ENCODE peak calls at places on chromosome 11, in seven cellular contexts. One of them, this sample, is unnamed.

GRCh38 chr11:104967493-104968364 is 645 bp downstream of the CASP4 start:
- DNase-seq in germinal center: no peak
- DNase-seq in dermis microvascular lymphatic vessel endothelial cell: no peak
- DNase-seq in Ammon's horn: no peak
- DNase-seq in astrocyte of the cerebellum: no peak
- DNase-seq in KG1: no peak
- DNase-seq in C1 segment of cervical spinal cord: no peak
- DNase-seq in this sample: no peak

GRCh38 chr11:7621090-7621489 is 52.2 kb downstream of the CYB5R2 start:
- DNase-seq in dermis microvascular lymphatic vessel endothelial cell: no peak
- DNase-seq in C1 segment of cervical spinal cord: no peak
- DNase-seq in KG1: no peak
- DNase-seq in germinal center: no peak
- DNase-seq in astrocyte of the cerebellum: no peak
- DNase-seq in Ammon's horn: no peak
- DNase-seq in this sample: no peak

GRCh38 chr11:17611503-17612220 is 64.6 kb downstream of the OTOG start:
- DNase-seq in KG1: no peak
- DNase-seq in dermis microvascular lymphatic vessel endothelial cell: no peak
- DNase-seq in astrocyte of the cerebellum: no peak
- DNase-seq in C1 segment of cervical spinal cord: no peak
- DNase-seq in germinal center: no peak
- DNase-seq in Ammon's horn: no peak
- DNase-seq in this sample: no peak

GRCh38 chr11:70495351-70496310 is 97.3 kb downstream of the CTTN start:
- DNase-seq in KG1: no peak
- DNase-seq in Ammon's horn: no peak
- DNase-seq in C1 segment of cervical spinal cord: no peak
- DNase-seq in dermis microvascular lymphatic vessel endothelial cell: no peak
- DNase-seq in germinal center: no peak
- DNase-seq in astrocyte of the cerebellum: no peak
- DNase-seq in this sample: peak; percentile 30

GRCh38 chr11:36258730-36259360 is 30.4 kb downstream of the COMMD9 start:
- DNase-seq in C1 segment of cervical spinal cord: peak; percentile 49
- DNase-seq in Ammon's horn: peak; percentile 80
- DNase-seq in astrocyte of the cerebellum: peak; percentile 52
- DNase-seq in dermis microvascular lymphatic vessel endothelial cell: peak; percentile 49
- DNase-seq in germinal center: peak; percentile 24
- DNase-seq in KG1: peak; percentile 14
- DNase-seq in this sample: peak; percentile 69

GRCh38 chr11:79438631-79439429 is 2.0 kb downstream of the TENM4 start:
- DNase-seq in KG1: no peak
- DNase-seq in astrocyte of the cerebellum: no peak
- DNase-seq in Ammon's horn: peak; percentile 45
- DNase-seq in germinal center: peak; percentile 30
- DNase-seq in dermis microvascular lymphatic vessel endothelial cell: no peak
- DNase-seq in C1 segment of cervical spinal cord: no peak
- DNase-seq in this sample: no peak

GRCh38 chr11:84273541-84273940 is 987.4 kb upstream of the CCDC90B start:
- DNase-seq in dermis microvascular lymphatic vessel endothelial cell: no peak
- DNase-seq in astrocyte of the cerebellum: no peak
- DNase-seq in Ammon's horn: no peak
- DNase-seq in C1 segment of cervical spinal cord: no peak
- DNase-seq in KG1: no peak
- DNase-seq in germinal center: no peak
- DNase-seq in this sample: no peak

GRCh38 chr11:35632301-35632700 is 14.0 kb downstream of the FJX1 start:
- DNase-seq in Ammon's horn: no peak
- DNase-seq in KG1: no peak
- DNase-seq in dermis microvascular lymphatic vessel endothelial cell: no peak
- DNase-seq in C1 segment of cervical spinal cord: no peak
- DNase-seq in germinal center: no peak
- DNase-seq in astrocyte of the cerebellum: no peak
- DNase-seq in this sample: no peak